ENCODE peak calls at places on chromosomes 2 and 18, in six cellular contexts. F is cardiac muscle cell; T is CD8-positive, alpha-beta T cell; C is gastrocnemius medialis; N is aorta; V is breast epithelium. K is an unnamed sample.

GRCh38 chr18:49846718-49847470 is 33.6 kb upstream of the ACAA2 start:
- DNase-seq in F (no peak), T (no peak), C (no peak), N (no peak), V (no peak), K (no peak)

GRCh38 chr2:197869501-197870111 is 65.2 kb downstream of the PLCL1 start:
- DNase-seq in F (peak; percentile 46), T (no peak), C (no peak), N (no peak), V (no peak), K (peak; percentile 32)

GRCh38 chr2:205612661-205613060 is 69.6 kb upstream of the NRP2 start:
- DNase-seq in F (peak; percentile 11), T (no peak), C (no peak), N (no peak), V (no peak), K (peak; percentile 5)

GRCh38 chr2:77018219-77018618 is 504.0 kb downstream of the LRRTM4 start:
- DNase-seq in F (no peak), T (no peak), C (no peak), N (no peak), V (no peak), K (no peak)

GRCh38 chr18:48922801-48923730 is 27.7 kb downstream of the SMAD7 start:
- DNase-seq in F (peak; percentile 82), T (no peak), C (no peak), N (peak; percentile 88), V (no peak), K (no peak)

GRCh38 chr2:99317156-99317872 is 16.3 kb upstream of the LYG1 start:
- DNase-seq in F (no peak), T (no peak), C (no peak), N (no peak), V (no peak), K (no peak)

GRCh38 chr18:77804382-77804781 is 554.7 kb downstream of the GALR1 start:
- DNase-seq in F (no peak), T (no peak), C (no peak), N (no peak), V (no peak), K (no peak)

GRCh38 chr2:123051136-123051535 is 974.0 kb upstream of the CNTNAP5 start:
- DNase-seq in F (no peak), T (no peak), C (no peak), N (no peak), V (no peak), K (no peak)

GRCh38 chr2:201854841-201855240 is 48.5 kb downstream of the CDK15 start:
- DNase-seq in F (no peak), T (no peak), C (no peak), N (no peak), V (no peak), K (no peak)

GRCh38 chr2:10172033-10172865 is 49.7 kb downstream of the RRM2 start:
- DNase-seq in F (no peak), T (no peak), C (no peak), N (no peak), V (no peak), K (no peak)

GRCh38 chr2:96240341-96241038 is 25.3 kb downstream of the TMEM127 start:
- DNase-seq in F (no peak), T (no peak), C (peak; percentile 58), N (no peak), V (no peak), K (no peak)

GRCh38 chr2:112712903-112713584 is 7.8 kb upstream of the NT5DC4 start:
- DNase-seq in F (peak; percentile 70), T (peak; percentile 35), C (no peak), N (no peak), V (no peak), K (no peak)

GRCh38 chr2:197309369-197310231 is 980 bp downstream of the ANKRD44 start:
- DNase-seq in F (no peak), T (peak; percentile 82), C (no peak), N (peak; percentile 78), V (peak; percentile 52), K (peak; percentile 51)

GRCh38 chr2:8408560-8409460 is 273.0 kb upstream of the ID2 start:
- DNase-seq in F (no peak), T (no peak), C (no peak), N (no peak), V (no peak), K (no peak)

GRCh38 chr2:20410556-20411277 is 36.2 kb upstream of the RHOB start:
- DNase-seq in F (no peak), T (no peak), C (no peak), N (peak; percentile 35), V (peak; percentile 22), K (no peak)

GRCh38 chr18:79899609-79900435 is 51.6 kb downstream of the SLC66A2 start:
- DNase-seq in F (no peak), T (peak; percentile 44), C (no peak), N (no peak), V (no peak), K (no peak)

GRCh38 chr2:151156943-151157705 is 104.5 kb downstream of the RBM43 start:
- DNase-seq in F (peak; percentile 9), T (no peak), C (no peak), N (no peak), V (no peak), K (no peak)

GRCh38 chr2:108404784-108405397 is 27.1 kb downstream of the SULT1C4 start:
- DNase-seq in F (no peak), T (no peak), C (no peak), N (no peak), V (no peak), K (no peak)

GRCh38 chr2:187372213-187372612 is 75.8 kb downstream of the CALCRL start:
- DNase-seq in F (peak; percentile 51), T (no peak), C (no peak), N (no peak), V (no peak), K (no peak)

GRCh38 chr2:69645926-69646325 is 2.4 kb upstream of the AAK1 start:
- DNase-seq in F (no peak), T (no peak), C (no peak), N (no peak), V (no peak), K (peak; percentile 67)

GRCh38 chr2:146312899-146313298 is 1531.9 kb upstream of the ACVR2A start:
- DNase-seq in F (peak; percentile 58), T (no peak), C (no peak), N (no peak), V (no peak), K (no peak)

GRCh38 chr2:53668624-53669026 is 99.0 kb upstream of the CHAC2 start:
- DNase-seq in F (peak; percentile 38), T (no peak), C (no peak), N (no peak), V (no peak), K (no peak)

GRCh38 chr2:206824993-206825392 is 59.6 kb downstream of the FASTKD2 start:
- DNase-seq in F (no peak), T (no peak), C (no peak), N (no peak), V (no peak), K (no peak)

GRCh38 chr2:99775585-99775984 is 285.8 kb upstream of the REV1 start:
- DNase-seq in F (no peak), T (no peak), C (no peak), N (no peak), V (no peak), K (no peak)

GRCh38 chr2:8677646-8678592 is 3.9 kb upstream of the ID2 start:
- DNase-seq in F (peak; percentile 71), T (no peak), C (no peak), N (peak; percentile 80), V (peak; percentile 51), K (peak; percentile 64)

GRCh38 chr2:82282111-82282882 is 1977.7 kb upstream of the LRRTM1 start:
- DNase-seq in F (no peak), T (no peak), C (no peak), N (no peak), V (no peak), K (no peak)

GRCh38 chr2:226649871-226650660 is 149.6 kb downstream of the IRS1 start:
- DNase-seq in F (peak; percentile 98), T (peak; percentile 67), C (peak; percentile 89), N (peak; percentile 78), V (peak; percentile 69), K (peak; percentile 74)

GRCh38 chr2:209191139-209191538 is 232.7 kb upstream of the MAP2 start:
- DNase-seq in F (no peak), T (no peak), C (no peak), N (no peak), V (no peak), K (no peak)

GRCh38 chr18:48928787-48929186 is 22.0 kb downstream of the SMAD7 start:
- DNase-seq in F (no peak), T (peak; percentile 85), C (no peak), N (peak; percentile 87), V (no peak), K (peak; percentile 88)

GRCh38 chr2:85064927-85065630 is 68.1 kb upstream of the TCF7L1 start:
- DNase-seq in F (no peak), T (no peak), C (no peak), N (no peak), V (no peak), K (no peak)

GRCh38 chr2:178286636-178287035 is 92.3 kb downstream of the OSBPL6 start:
- DNase-seq in F (no peak), T (no peak), C (no peak), N (no peak), V (no peak), K (no peak)

DNA sequence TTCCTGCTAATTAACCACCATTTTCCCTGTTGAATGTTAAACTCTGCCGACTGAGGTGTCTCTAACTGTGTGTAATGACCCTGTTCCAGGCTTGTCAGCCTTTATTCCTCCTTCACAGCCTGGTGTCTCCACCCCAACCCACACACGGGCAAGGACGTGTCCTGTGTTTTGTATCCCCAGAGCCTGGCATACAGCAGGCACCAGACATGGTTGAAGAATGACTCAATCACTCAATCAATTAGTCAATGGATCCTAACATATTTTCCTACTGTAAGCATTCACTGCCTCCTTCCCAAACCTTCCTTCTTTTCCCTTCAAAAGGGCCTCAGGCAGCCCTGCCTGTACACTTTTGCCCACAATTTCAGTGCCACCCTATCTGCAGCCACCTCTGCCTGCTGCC is 2.7 kb upstream of the TNS1 start:
- DNase-seq in F (no peak), T (no peak), C (no peak), N (no peak), V (no peak), K (no peak)
- H3K4me1 ChIP-seq in F (peaks cover 4% of the 10 kb centered on the region), T (peaks cover 4% of the 10 kb centered on the region), C (peaks cover 39% of the 10 kb centered on the region), N (no peaks in the 10 kb centered on the region), V (peaks cover 12% of the 10 kb centered on the region), K (no peaks in the 10 kb centered on the region)

GRCh38 chr2:235051436-235052260 is 99.8 kb downstream of the SH3BP4 start:
- DNase-seq in F (no peak), T (no peak), C (no peak), N (peak; percentile 70), V (peak; percentile 47), K (no peak)
- H3K27ac ChIP-seq in F (peak overlapping the region; percentile 72), T (no peak overlapping the region), C (peak overlapping the region; percentile 62), N (no peak overlapping the region), V (peak overlapping the region; percentile 90), K (no peak overlapping the region)

GRCh38 chr2:173959909-173960308 is 5.3 kb downstream of the SP3 start:
- DNase-seq in F (no peak), T (no peak), C (no peak), N (no peak), V (no peak), K (no peak)
- H3K4me1 ChIP-seq in F (peaks cover 22% of the 10 kb centered on the region), T (peaks cover 73% of the 10 kb centered on the region), C (peaks cover 73% of the 10 kb centered on the region), N (peaks cover 2% of the 10 kb centered on the region), V (peaks cover 3% of the 10 kb centered on the region), K (peaks cover 63% of the 10 kb centered on the region)

GRCh38 chr2:29182920-29183319 is 67.7 kb downstream of the CLIP4 start:
- DNase-seq in F (no peak), T (no peak), C (no peak), N (no peak), V (no peak), K (no peak)
- H3K27ac ChIP-seq in F (no peak overlapping the region), T (no peak overlapping the region), C (peak overlapping the region; percentile 1), N (no peak overlapping the region), V (no peak overlapping the region), K (no peak overlapping the region)

K was measured in DND-41.